ENCODE peak calls at places on chromosomes 16 and 17, in ten cellular contexts. C, A, Y, K, Q, X, M, Z, W and U are unnamed samples.
A peak's percentile ranks its signal among the peaks of the same experiment; 100 is the strongest.

GRCh38 chr17:60149691-60150582 is at the start of gene CA4:
- DNase-seq in C (no peak), A (no peak), Y (no peak), K (no peak), Q (no peak), X (no peak), M (no peak), Z (no peak), W (no peak), U (no peak)

GRCh38 chr17:82320956-82321927 is 3.8 kb upstream of the CD7 start:
- DNase-seq in C (no peak), A (no peak), Y (peak; percentile 71), K (peak; percentile 66), Q (no peak), X (peak; percentile 14), M (peak; percentile 84), Z (peak; percentile 28), W (peak; percentile 89), U (no peak)

GRCh38 chr17:58317421-58318064 is 11.1 kb downstream of the TSPOAP1 start:
- DNase-seq in C (no peak), A (peak; percentile 32), Y (peak; percentile 55), K (no peak), Q (peak; percentile 77), X (peak; percentile 84), M (peak; percentile 68), Z (peak; percentile 94), W (peak; percentile 85), U (no peak)

GRCh38 chr17:79842136-79842655 is 3.0 kb upstream of the CBX4 start:
- DNase-seq in C (no peak), A (no peak), Y (no peak), K (no peak), Q (peak; percentile 74), X (no peak), M (no peak), Z (no peak), W (peak; percentile 44), U (no peak)

GRCh38 chr16:48965391-48965790 is 316.2 kb downstream of the CBLN1 start:
- DNase-seq in C (no peak), A (no peak), Y (no peak), K (no peak), Q (no peak), X (no peak), M (no peak), Z (no peak), W (no peak), U (no peak)

GRCh38 chr17:17228521-17229279 is 8.3 kb downstream of the FLCN start:
- DNase-seq in C (no peak), A (no peak), Y (no peak), K (no peak), Q (no peak), X (no peak), M (no peak), Z (no peak), W (no peak), U (no peak)

GRCh38 chr17:37092041-37092440 is 143.3 kb downstream of the AATF start:
- DNase-seq in C (no peak), A (no peak), Y (no peak), K (no peak), Q (no peak), X (no peak), M (no peak), Z (no peak), W (no peak), U (no peak)

GRCh38 chr17:351875-352420 is 659 bp downstream of the RPH3AL start:
- DNase-seq in C (no peak), A (no peak), Y (no peak), K (no peak), Q (no peak), X (no peak), M (no peak), Z (no peak), W (no peak), U (no peak)

GRCh38 chr16:12526521-12526920 is 277.2 kb downstream of the CPPED1 start:
- DNase-seq in C (no peak), A (no peak), Y (no peak), K (no peak), Q (no peak), X (no peak), M (no peak), Z (no peak), W (no peak), U (no peak)

GRCh38 chr17:60388742-60389141 is 3.2 kb downstream of the USP32 start:
- DNase-seq in C (no peak), A (no peak), Y (no peak), K (no peak), Q (no peak), X (peak; percentile 47), M (no peak), Z (no peak), W (no peak), U (no peak)

GRCh38 chr16:75621170-75621477 is 2.0 kb downstream of the ADAT1 start:
- DNase-seq in C (no peak), A (no peak), Y (no peak), K (no peak), Q (no peak), X (peak; percentile 56), M (no peak), Z (peak; percentile 24), W (peak; percentile 22), U (no peak)

GRCh38 chr16:81719993-81720392 is 59.1 kb upstream of the PLCG2 start:
- DNase-seq in C (no peak), A (no peak), Y (no peak), K (no peak), Q (no peak), X (no peak), M (no peak), Z (no peak), W (no peak), U (no peak)

GRCh38 chr16:26651884-26652283 is 414.8 kb upstream of the C16orf82 start:
- DNase-seq in C (no peak), A (no peak), Y (no peak), K (no peak), Q (no peak), X (no peak), M (no peak), Z (no peak), W (no peak), U (no peak)

GRCh38 chr17:79993390-79994221 is 42.1 kb downstream of the TBC1D16 start:
- DNase-seq in C (peak; percentile 70), A (peak; percentile 40), Y (peak; percentile 19), K (no peak), Q (peak; percentile 98), X (peak; percentile 96), M (peak; percentile 28), Z (no peak), W (peak; percentile 67), U (peak; percentile 42)

GRCh38 chr17:29240477-29240876 is 6.2 kb upstream of the CRYBA1 start:
- DNase-seq in C (no peak), A (no peak), Y (no peak), K (no peak), Q (no peak), X (peak; percentile 37), M (no peak), Z (no peak), W (no peak), U (no peak)

GRCh38 chr17:69320908-69321238 is 6.1 kb downstream of the ABCA5 start:
- DNase-seq in C (no peak), A (no peak), Y (no peak), K (no peak), Q (no peak), X (no peak), M (no peak), Z (no peak), W (no peak), U (no peak)

GRCh38 chr16:35798885-35799426 is 2339.5 kb downstream of the TP53TG3F start:
- DNase-seq in C (peak; percentile 77), A (no peak), Y (no peak), K (no peak), Q (no peak), X (no peak), M (no peak), Z (no peak), W (no peak), U (no peak)

GRCh38 chr16:52456368-52456767 is 90.6 kb downstream of the TOX3 start:
- DNase-seq in C (no peak), A (no peak), Y (no peak), K (no peak), Q (peak; percentile 66), X (peak; percentile 49), M (no peak), Z (no peak), W (no peak), U (no peak)

GRCh38 chr17:41710472-41711090 is 1.6 kb upstream of the GAST start:
- DNase-seq in C (no peak), A (no peak), Y (no peak), K (no peak), Q (no peak), X (no peak), M (no peak), Z (no peak), W (no peak), U (no peak)

GRCh38 chr16:72291531-72291981 is 119.6 kb upstream of the PMFBP1 start:
- DNase-seq in C (no peak), A (no peak), Y (no peak), K (no peak), Q (no peak), X (no peak), M (no peak), Z (peak; percentile 80), W (no peak), U (no peak)

GRCh38 chr16:5490499-5490898 is 392.9 kb upstream of the EEF2KMT start:
- DNase-seq in C (peak; percentile 6), A (no peak), Y (no peak), K (no peak), Q (peak; percentile 41), X (peak; percentile 58), M (no peak), Z (no peak), W (peak; percentile 18), U (peak; percentile 57)

GRCh38 chr17:2672026-2672425 is 39.5 kb downstream of the CLUH start:
- DNase-seq in C (no peak), A (no peak), Y (no peak), K (no peak), Q (no peak), X (no peak), M (no peak), Z (no peak), W (no peak), U (no peak)

GRCh38 chr16:28126684-28127620 is 63.4 kb upstream of the GSG1L start:
- DNase-seq in C (no peak), A (no peak), Y (no peak), K (no peak), Q (no peak), X (no peak), M (no peak), Z (no peak), W (no peak), U (no peak)

GRCh38 chr16:2008009-2008526 is 1.6 kb downstream of the ZNF598 start:
- DNase-seq in C (no peak), A (no peak), Y (no peak), K (no peak), Q (no peak), X (no peak), M (no peak), Z (no peak), W (no peak), U (no peak)

GRCh38 chr17:80612997-80613731 is 68.5 kb downstream of the RPTOR start:
- DNase-seq in C (no peak), A (no peak), Y (no peak), K (no peak), Q (no peak), X (no peak), M (no peak), Z (no peak), W (no peak), U (no peak)